ENCODE peak calls at places on chromosomes 1 and 21, in ten cellular contexts. B is ELR; S is lower leg skin; L is NCI-H1105 treated with DMSO at 0.1 percent for 48 hours; J is AG10803; Z is CD8-positive, alpha-beta T cell; V is cardiac muscle cell; Y is AG08395; M is activated CD8-positive, alpha-beta T cell treated with anti-CD3 and anti-CD28 coated beads for 36 hours; G is GM13976. A is an unnamed sample.

GRCh38 chr1:234780531-234781162 is 170.7 kb upstream of the IRF2BP2 start:
- DNase-seq in B (no peak), S (no peak), L (no peak), J (no peak), Z (no peak), V (no peak), Y (no peak), M (no peak), G (no peak), A (no peak)

GRCh38 chr21:28833609-28834008 is 159.1 kb downstream of the LTN1 start:
- DNase-seq in B (no peak), S (no peak), L (no peak), J (no peak), Z (no peak), V (no peak), Y (no peak), M (no peak), G (no peak), A (no peak)

GRCh38 chr1:152783095-152783494 is 3.0 kb upstream of the LCE1E start:
- DNase-seq in B (peak), S (no peak), L (no peak), J (no peak), Z (no peak), V (no peak), Y (no peak), M (no peak), G (no peak), A (no peak)

GRCh38 chr1:53604291-53604919 is 134.6 kb downstream of the GLIS1 start:
- DNase-seq in B (no peak), S (no peak), L (peak), J (no peak), Z (no peak), V (no peak), Y (no peak), M (no peak), G (no peak), A (no peak)

GRCh38 chr21:36744560-36745231 is 45.8 kb downstream of the SIM2 start:
- DNase-seq in B (no peak), S (no peak), L (peak), J (no peak), Z (no peak), V (no peak), Y (no peak), M (no peak), G (no peak), A (no peak)

GRCh38 chr1:55927934-55928333 is 651.4 kb downstream of the PLPP3 start:
- DNase-seq in B (no peak), S (no peak), L (no peak), J (peak), Z (no peak), V (no peak), Y (no peak), M (no peak), G (no peak), A (no peak)

GRCh38 chr1:150516616-150517015 is 1.1 kb downstream of the FALEC start:
- DNase-seq in B (no peak), S (no peak), L (peak), J (no peak), Z (no peak), V (no peak), Y (no peak), M (peak), G (peak), A (no peak)

GRCh38 chr1:32701951-32702598 is 495 bp downstream of the SYNC start:
- DNase-seq in B (peak), S (no peak), L (peak), J (peak), Z (no peak), V (peak), Y (peak), M (no peak), G (no peak), A (no peak)

GRCh38 chr1:38013027-38013588 is 574 bp downstream of the UTP11 start:
- DNase-seq in B (peak), S (no peak), L (no peak), J (peak), Z (no peak), V (no peak), Y (peak), M (no peak), G (peak), A (no peak)

GRCh38 chr1:85865183-85865582 is 156.9 kb upstream of the ZNHIT6 start:
- DNase-seq in B (no peak), S (no peak), L (no peak), J (peak), Z (no peak), V (no peak), Y (peak), M (no peak), G (no peak), A (no peak)

GRCh38 chr1:165949335-165950130 is 122.1 kb downstream of the UCK2 start:
- DNase-seq in B (peak), S (no peak), L (peak), J (peak), Z (no peak), V (peak), Y (peak), M (no peak), G (no peak), A (no peak)

GRCh38 chr1:156963621-156964020 is 43.2 kb downstream of the LRRC71 start:
- DNase-seq in B (no peak), S (peak), L (no peak), J (peak), Z (peak), V (no peak), Y (peak), M (peak), G (no peak), A (peak)

GRCh38 chr1:18875107-18875795 is 15.8 kb upstream of the TAS1R2 start:
- DNase-seq in B (peak), S (peak), L (peak), J (peak), Z (peak), V (peak), Y (peak), M (peak), G (peak), A (peak)

GRCh38 chr1:63984891-63985290 is 211.1 kb downstream of the ROR1 start:
- DNase-seq in B (no peak), S (no peak), L (no peak), J (peak), Z (no peak), V (no peak), Y (no peak), M (no peak), G (no peak), A (no peak)

GRCh38 chr1:19923953-19924346 is 533 bp upstream of the PLA2G2E start:
- DNase-seq in B (no peak), S (no peak), L (no peak), J (no peak), Z (no peak), V (no peak), Y (no peak), M (no peak), G (no peak), A (no peak)

GRCh38 chr1:234065794-234066447 is 161.4 kb downstream of the SLC35F3 start:
- DNase-seq in B (peak), S (peak), L (peak), J (peak), Z (peak), V (peak), Y (peak), M (peak), G (peak), A (peak)

GRCh38 chr1:14625587-14626447 is 27.3 kb downstream of the KAZN start:
- DNase-seq in B (no peak), S (no peak), L (peak), J (no peak), Z (no peak), V (no peak), Y (no peak), M (no peak), G (no peak), A (no peak)

GRCh38 chr1:172607145-172607544 is 51.8 kb upstream of the FASLG start:
- DNase-seq in B (no peak), S (no peak), L (no peak), J (no peak), Z (no peak), V (no peak), Y (no peak), M (no peak), G (no peak), A (no peak)

GRCh38 chr21:44425895-44426662 is 29.2 kb upstream of the LRRC3 start:
- DNase-seq in B (no peak), S (no peak), L (no peak), J (no peak), Z (no peak), V (no peak), Y (no peak), M (no peak), G (no peak), A (no peak)

GRCh38 chr1:45442272-45442671 is 48.7 kb downstream of the TESK2 start:
- DNase-seq in B (peak), S (no peak), L (no peak), J (peak), Z (no peak), V (no peak), Y (peak), M (no peak), G (no peak), A (no peak)

GRCh38 chr1:214702561-214702960 is 99.6 kb downstream of the CENPF start:
- DNase-seq in B (no peak), S (no peak), L (no peak), J (peak), Z (no peak), V (no peak), Y (no peak), M (no peak), G (no peak), A (no peak)

A was measured in T follicular helper cell.